ENCODE peak calls at places on chromosomes 4 and X, in four cellular contexts. G is WTC11, U is HepG2, J is K562. K is an unnamed sample.

GRCh38 chrX:120456973-120457372 is 12.1 kb downstream of the LAMP2 start:
- DNase-seq in G (no peak), U (no peak), J (no peak), K (no peak)

GRCh38 chr4:141637565-141637964 is 1.2 kb downstream of the IL15 start:
- DNase-seq in G (no peak), U (no peak), J (no peak), K (no peak)

GRCh38 chr4:140130677-140131076 is 23.3 kb downstream of the MAML3 start:
- DNase-seq in G (no peak), U (no peak), J (no peak), K (no peak)

GRCh38 chr4:8304827-8305695 is 35.5 kb downstream of the HTRA3 start:
- DNase-seq in G (no peak), U (no peak), J (no peak), K (no peak)

GRCh38 chr4:164383187-164384181 is 370.4 kb upstream of the SMIM31 start:
- DNase-seq in G (peak), U (no peak), J (no peak), K (no peak)

GRCh38 chr4:8026455-8026854 is 86.8 kb upstream of the AFAP1 start:
- DNase-seq in G (no peak), U (no peak), J (no peak), K (no peak)

GRCh38 chrX:140766024-140766611 is 56.6 kb downstream of the LINC00632 start:
- DNase-seq in G (peak), U (peak), J (peak), K (peak)

GRCh38 chr4:75848891-75849290 is 53.4 kb downstream of the PPEF2 start:
- DNase-seq in G (no peak), U (no peak), J (no peak), K (no peak)

GRCh38 chrX:153862369-153863250 is 23.4 kb downstream of the L1CAM start:
- DNase-seq in G (no peak), U (no peak), J (no peak), K (no peak)

GRCh38 chr4:153809307-153809706 is 20.4 kb upstream of the SFRP2 start:
- DNase-seq in G (no peak), U (no peak), J (no peak), K (no peak)

GRCh38 chrX:418927-419729 is 32.4 kb upstream of the PPP2R3B start:
- DNase-seq in G (no peak), U (no peak), J (no peak), K (peak)

GRCh38 chr4:56742080-56742871 is 61.2 kb upstream of the HOPX start:
- DNase-seq in G (no peak), U (no peak), J (no peak), K (no peak)

GRCh38 chr4:102168580-102168979 is 176.7 kb downstream of the SLC39A8 start:
- DNase-seq in G (no peak), U (no peak), J (no peak), K (no peak)

GRCh38 chrX:44143061-44143602 is 169.9 kb upstream of the NDP start:
- DNase-seq in G (no peak), U (no peak), J (no peak), K (no peak)

GRCh38 chrX:120367390-120368100 is 5.7 kb downstream of the ATP1B4 start:
- DNase-seq in G (no peak), U (no peak), J (no peak), K (no peak)

GRCh38 chr4:9987749-9988346 is 33.4 kb downstream of the SLC2A9 start:
- DNase-seq in G (no peak), U (no peak), J (no peak), K (no peak)
- TF ChIP-seq ELF4 in G (no peak), U (no peak), J (no peak), K (no peak)

DNA sequence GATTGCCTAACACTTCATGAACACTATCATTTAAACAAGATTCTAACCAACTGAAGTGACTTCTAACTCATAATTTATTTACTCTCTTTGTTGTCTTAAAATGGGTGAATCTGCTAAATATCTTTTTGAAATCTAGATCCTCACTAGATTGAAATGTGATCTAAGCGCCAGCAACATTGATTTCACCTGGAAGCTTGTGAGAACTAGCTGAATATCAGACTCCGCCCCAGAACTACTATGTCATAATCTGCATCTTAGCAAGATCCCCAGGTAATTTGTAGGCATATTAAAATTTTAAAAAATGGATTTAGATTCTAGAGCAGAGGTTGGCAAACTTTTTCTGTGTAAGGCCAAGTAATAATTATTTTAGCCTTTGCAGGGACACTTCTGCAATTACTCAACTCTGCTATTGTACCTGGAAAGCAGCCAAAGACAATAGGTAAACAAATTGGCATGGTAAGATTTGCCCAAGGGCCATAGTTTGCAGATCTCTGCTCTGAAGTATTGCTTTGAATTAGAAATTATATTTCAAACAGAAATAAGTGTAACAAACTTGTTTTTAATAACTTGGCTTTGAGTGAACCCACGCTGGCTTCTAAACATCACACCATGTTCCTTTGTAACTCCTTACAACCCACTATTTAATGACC is 121.5 kb downstream of the REELD1 start:
- DNase-seq in G (no peak), U (peak), J (no peak), K (no peak)
- TF ChIP-seq ELF4 in G (no peak), U (no peak), J (no peak), K (no peak)

DNA sequence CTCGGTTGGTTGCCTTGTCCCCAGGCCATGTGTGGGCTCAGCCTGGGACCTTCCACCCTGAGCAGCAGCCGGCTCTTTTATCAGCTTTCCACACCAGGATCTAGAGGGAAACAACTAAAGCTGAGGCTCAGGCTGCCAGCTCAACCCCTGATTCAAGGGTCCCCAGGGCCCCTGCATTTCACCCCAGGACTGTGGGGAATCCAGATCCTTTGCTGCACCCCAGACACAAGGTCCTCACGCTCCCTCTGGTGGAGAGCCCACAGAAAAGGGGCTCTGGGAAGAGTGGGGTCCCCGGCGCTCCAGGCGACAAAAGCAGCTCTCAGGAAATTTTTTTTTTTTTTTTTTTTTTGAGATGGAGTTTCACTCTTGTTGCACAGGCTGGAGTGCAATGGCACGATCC is 64.3 kb downstream of the ZFYVE28 start:
- DNase-seq in G (peak), U (no peak), J (peak), K (no peak)
- TF ChIP-seq ELF4 in G (no peak), U (no peak), J (no peak), K (no peak)

DNA sequence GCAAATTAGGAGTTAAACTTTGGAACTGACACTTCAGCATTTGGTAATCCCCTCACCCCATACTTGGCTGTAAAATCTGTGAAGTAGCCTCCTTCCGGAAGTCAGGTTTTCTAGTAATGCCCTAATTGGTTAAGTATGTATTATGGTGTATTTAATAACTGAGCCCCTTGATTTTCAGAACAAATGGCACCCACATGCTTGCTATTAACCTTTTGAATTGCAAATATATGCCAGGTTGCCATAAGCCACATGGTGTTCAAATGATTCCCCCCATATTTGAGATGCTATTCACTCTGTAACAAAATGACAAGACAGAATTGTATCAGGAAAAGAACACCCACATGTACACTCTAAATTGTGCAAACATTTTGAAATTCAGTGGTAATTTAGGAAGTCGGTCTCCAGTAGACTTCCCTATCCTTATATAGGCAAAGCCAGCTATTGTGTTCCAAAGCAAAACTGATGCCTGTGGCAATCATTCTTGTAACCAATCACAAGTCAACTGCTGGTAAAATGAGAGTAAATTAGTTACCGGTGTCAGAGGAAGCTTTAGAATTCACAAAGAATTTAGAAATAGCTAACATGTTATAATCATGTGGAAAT is 96.5 kb upstream of the ADAMTS3 start:
- DNase-seq in G (no peak), U (no peak), J (no peak), K (no peak)
- TF ChIP-seq ELF4 in G (no peak), U (no peak), J (no peak), K (no peak)

GRCh38 chrX:100636321-100636991 is at the start of gene TSPAN6:
- DNase-seq in G (peak), U (peak), J (peak), K (peak)

GRCh38 chrX:100635040-100635439 is 1.6 kb downstream of the TSPAN6 start:
- DNase-seq in G (no peak), U (no peak), J (no peak), K (no peak)

GRCh38 chrX:100635989-100636320 is 651 bp downstream of the TSPAN6 start:
- DNase-seq in G (no peak), U (no peak), J (no peak), K (no peak)
- TF ChIP-seq ELF4 in G (no peak), U (no peak), J (no peak), K (no peak)

GRCh38 chrX:17361620-17362019 is 13.4 kb upstream of the NHS start:
- DNase-seq in G (peak), U (peak), J (peak), K (peak)
- TF ChIP-seq ELF4 in G (no peak), U (no peak), J (no peak), K (no peak)

K was measured in HEK293T.